ENCODE peak calls at places on chromosomes 7 and 10, in eight cellular contexts. U, G, N, T, X, J, C and I are unnamed samples.

GRCh38 chr7:74070619-74070920 is 13.0 kb upstream of the LIMK1 start:
- DNase-seq in U (no peak), G (no peak), N (no peak), T (no peak), X (no peak), J (no peak), C (no peak), I (no peak)

GRCh38 chr10:34585422-34586115 is 229.5 kb downstream of the PARD3 start:
- DNase-seq in U (no peak), G (no peak), N (no peak), T (no peak), X (no peak), J (no peak), C (no peak), I (no peak)

GRCh38 chr10:71854031-71854430 is 3.0 kb upstream of the PSAP start:
- DNase-seq in U (no peak), G (no peak), N (peak; percentile 80), T (no peak), X (no peak), J (no peak), C (peak; percentile 63), I (no peak)

GRCh38 chr10:78551184-78552005 is 517.4 kb upstream of the ZMIZ1 start:
- DNase-seq in U (no peak), G (no peak), N (no peak), T (no peak), X (no peak), J (no peak), C (no peak), I (peak; percentile 54)

GRCh38 chr10:95374597-95375209 is 83.9 kb upstream of the PDLIM1 start:
- DNase-seq in U (peak; percentile 86), G (peak; percentile 84), N (peak; percentile 84), T (peak; percentile 82), X (no peak), J (no peak), C (peak; percentile 57), I (peak; percentile 75)

GRCh38 chr10:11684717-11685645 is 57.2 kb upstream of the ECHDC3 start:
- DNase-seq in U (no peak), G (peak; percentile 68), N (peak; percentile 89), T (peak; percentile 86), X (no peak), J (peak; percentile 69), C (peak; percentile 86), I (peak; percentile 79)

GRCh38 chr10:2784766-2785165 is 282.6 kb upstream of the PFKP start:
- DNase-seq in U (no peak), G (no peak), N (no peak), T (no peak), X (no peak), J (no peak), C (no peak), I (no peak)

GRCh38 chr10:118735294-118735693 is 19.5 kb downstream of the CACUL1 start:
- DNase-seq in U (no peak), G (no peak), N (no peak), T (no peak), X (no peak), J (no peak), C (no peak), I (no peak)

GRCh38 chr7:41107330-41107937 is 595.5 kb downstream of the INHBA start:
- DNase-seq in U (no peak), G (no peak), N (no peak), T (peak; percentile 98), X (no peak), J (no peak), C (peak; percentile 67), I (no peak)

GRCh38 chr7:128841961-128842673 is 11.9 kb downstream of the FLNC start:
- DNase-seq in U (no peak), G (no peak), N (peak; percentile 39), T (peak; percentile 33), X (no peak), J (peak; percentile 49), C (peak; percentile 69), I (peak; percentile 75)

GRCh38 chr7:102260856-102261255 is 25.8 kb upstream of the SH2B2 start:
- DNase-seq in U (no peak), G (peak; percentile 54), N (peak; percentile 50), T (no peak), X (no peak), J (no peak), C (peak; percentile 68), I (no peak)

GRCh38 chr7:91288208-91288824 is 24.1 kb downstream of the FZD1 start:
- DNase-seq in U (no peak), G (peak; percentile 37), N (peak; percentile 43), T (peak; percentile 53), X (no peak), J (no peak), C (no peak), I (peak; percentile 34)
- TF ChIP-seq CTCF in U (no peak), G (peak; percentile 52), N (peak; percentile 60), T (peak; percentile 65), X (no peak), J (no peak), C (peak; percentile 8), I (no peak)

GRCh38 chr10:7826971-7827370 is 8.7 kb downstream of the TAF3 start:
- DNase-seq in U (no peak), G (no peak), N (peak; percentile 67), T (peak; percentile 24), X (no peak), J (no peak), C (peak; percentile 74), I (peak; percentile 18)
- TF ChIP-seq CTCF in U (no peak), G (no peak), N (peak; percentile 39), T (no peak), X (no peak), J (no peak), C (peak; percentile 21), I (no peak)

GRCh38 chr7:157139142-157140117 is 704 bp downstream of the UBE3C start:
- DNase-seq in U (no peak), G (peak; percentile 57), N (peak; percentile 42), T (peak; percentile 31), X (no peak), J (no peak), C (peak; percentile 38), I (peak; percentile 66)

GRCh38 chr7:157138101-157138423 is 664 bp upstream of the UBE3C start:
- DNase-seq in U (no peak), G (no peak), N (no peak), T (no peak), X (no peak), J (no peak), C (no peak), I (no peak)

GRCh38 chr7:157133304-157133703 is 5.4 kb upstream of the UBE3C start:
- DNase-seq in U (no peak), G (no peak), N (no peak), T (no peak), X (no peak), J (no peak), C (no peak), I (no peak)

GRCh38 chr7:157138424-157139141 is at the start of gene UBE3C:
- DNase-seq in U (peak; percentile 88), G (peak; percentile 92), N (peak; percentile 93), T (peak; percentile 88), X (no peak), J (peak; percentile 91), C (peak; percentile 90), I (peak; percentile 91)

DNA sequence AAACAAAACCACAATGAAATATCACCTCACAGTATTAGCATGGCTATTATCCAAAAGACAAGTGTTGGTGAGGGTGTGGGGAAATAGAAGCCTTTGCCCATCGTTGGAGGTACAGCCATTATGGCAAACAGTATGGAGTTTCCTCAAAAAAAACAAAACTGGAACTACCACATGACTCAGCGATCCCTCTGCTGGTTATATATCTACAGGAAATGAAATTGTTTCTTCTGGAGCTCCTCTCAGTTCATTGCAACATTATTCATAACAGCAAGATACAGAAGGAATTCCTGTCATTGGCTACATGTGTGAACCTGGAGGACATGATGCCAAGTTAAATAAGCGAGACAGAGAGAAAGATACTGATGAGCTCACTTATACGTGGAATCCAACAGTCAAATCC is 2.4 kb upstream of the UBE3C start:
- DNase-seq in U (no peak), G (no peak), N (peak; percentile 94), T (peak; percentile 68), X (no peak), J (no peak), C (peak; percentile 94), I (no peak)
- TF ChIP-seq CTCF in U (no peak), G (no peak), N (peak; percentile 26), T (peak; percentile 54), X (no peak), J (no peak), C (peak; percentile 40), I (no peak)

GRCh38 chr7:88300401-88300800 is 6.3 kb downstream of the STEAP4 start:
- DNase-seq in U (no peak), G (no peak), N (no peak), T (no peak), X (no peak), J (no peak), C (no peak), I (no peak)
- TF ChIP-seq CTCF in U (no peak), G (no peak), N (no peak), T (no peak), X (no peak), J (no peak), C (no peak), I (no peak)

GRCh38 chr7:31882187-31882586 is 188.0 kb downstream of the PDE1C start:
- DNase-seq in U (peak; percentile 77), G (peak; percentile 81), N (peak; percentile 4), T (no peak), X (no peak), J (no peak), C (no peak), I (no peak)
- TF ChIP-seq CTCF in U (no peak), G (no peak), N (no peak), T (no peak), X (no peak), J (no peak), C (no peak), I (no peak)

GRCh38 chr10:84534168-84534567 is 205.8 kb downstream of the CCSER2 start:
- DNase-seq in U (no peak), G (no peak), N (no peak), T (no peak), X (no peak), J (no peak), C (no peak), I (peak; percentile 43)
- TF ChIP-seq CTCF in U (no peak), G (no peak), N (peak; percentile 23), T (peak; percentile 24), X (no peak), J (no peak), C (peak; percentile 29), I (no peak)

DNA sequence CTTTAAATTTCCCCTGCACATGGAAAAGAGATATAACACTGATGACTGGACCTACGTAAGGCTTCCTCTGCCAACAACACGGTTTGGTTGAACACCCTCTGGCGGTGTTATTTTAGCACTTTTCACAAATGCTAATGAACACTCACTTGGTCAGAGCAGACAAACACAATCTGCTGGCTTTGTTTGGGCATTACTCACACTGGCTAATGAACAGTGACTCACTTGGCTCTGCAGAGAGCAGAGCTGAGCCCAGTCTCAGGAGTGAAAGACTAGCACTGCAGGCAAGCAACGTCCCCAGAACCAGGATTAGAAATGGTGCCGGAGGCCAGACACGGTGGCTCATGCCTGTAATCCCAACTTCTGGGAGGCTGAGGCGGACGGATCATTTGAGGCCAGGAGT is 430.8 kb downstream of the PLXNA4 start:
- DNase-seq in U (no peak), G (no peak), N (peak; percentile 65), T (peak; percentile 88), X (no peak), J (no peak), C (peak; percentile 34), I (no peak)
- TF ChIP-seq CTCF in U (no peak), G (no peak), N (no peak), T (no peak), X (no peak), J (no peak), C (no peak), I (no peak)